ENCODE peak calls at places on chromosomes 1 and 21, in seven cellular contexts. N is H1, Q is AG04450, C is pancreas, P is K562, Z is HFFc6, D is AG04449. G is an unnamed sample.
A peak's percentile ranks its signal among the peaks of the same experiment; 100 is the strongest.

GRCh38 chr1:199029401-199029800 is 390.6 kb downstream of the PTPRC start:
- DNase-seq in C (no peak), D (no peak), P (no peak), Q (peak; percentile 23), N (no peak), Z (peak; percentile 50), G (no peak)

GRCh38 chr1:156748670-156749428 is 2.6 kb downstream of the HDGF start:
- DNase-seq in N (no peak), C (peak; percentile 67), D (no peak), Q (no peak), P (no peak), Z (no peak), G (peak; percentile 16)

GRCh38 chr21:45294509-45295291 is 7.0 kb upstream of the POFUT2 start:
- DNase-seq in Z (peak; percentile 98), P (no peak), Q (peak; percentile 98), N (no peak), D (peak; percentile 97), C (no peak), G (no peak)

GRCh38 chr1:159000627-159001026 is 9.1 kb upstream of the IFI16 start:
- DNase-seq in Q (peak; percentile 85), D (peak; percentile 59), Z (peak; percentile 89), N (no peak), P (no peak), C (no peak), G (no peak)

GRCh38 chr1:153030895-153031294 is at the start of gene SPRR1B:
- DNase-seq in Q (no peak), N (no peak), D (no peak), P (no peak), C (no peak), Z (no peak), G (no peak)

GRCh38 chr21:31545036-31545435 is 114.5 kb upstream of the SOD1 start:
- DNase-seq in D (no peak), P (no peak), C (no peak), Z (no peak), Q (no peak), N (no peak), G (no peak)

GRCh38 chr1:9561429-9561828 is 22.2 kb downstream of the SLC25A33 start:
- DNase-seq in N (no peak), D (peak; percentile 63), Z (peak; percentile 88), P (peak; percentile 48), C (no peak), Q (peak; percentile 64), G (no peak)

GRCh38 chr21:33033094-33033951 is 7.6 kb downstream of the OLIG2 start:
- DNase-seq in C (no peak), D (no peak), Q (no peak), N (no peak), P (no peak), Z (no peak), G (no peak)

GRCh38 chr1:78673120-78673519 is 23.5 kb downstream of the IFI44 start:
- DNase-seq in Z (no peak), N (peak; percentile 9), D (no peak), C (no peak), P (no peak), Q (no peak), G (no peak)

GRCh38 chr1:198283222-198283621 is 126.4 kb downstream of the NEK7 start:
- DNase-seq in Z (no peak), C (no peak), P (no peak), Q (no peak), D (no peak), N (no peak), G (no peak)

GRCh38 chr1:225919906-225920305 is 4.1 kb downstream of the PYCR2 start:
- DNase-seq in C (peak; percentile 92), Q (peak; percentile 42), D (peak; percentile 33), Z (peak; percentile 76), N (no peak), P (no peak), G (no peak)

GRCh38 chr1:30043256-30043655 is 680.1 kb downstream of the MATN1 start:
- DNase-seq in N (no peak), C (no peak), Z (no peak), D (no peak), Q (no peak), P (no peak), G (no peak)

GRCh38 chr1:91844862-91845528 is 41.0 kb downstream of the TGFBR3 start:
- DNase-seq in P (no peak), D (peak; percentile 95), C (no peak), Q (peak; percentile 77), Z (peak; percentile 98), N (no peak), G (no peak)

GRCh38 chr1:36448530-36449051 is 1.7 kb downstream of the OSCP1 start:
- DNase-seq in D (no peak), Z (no peak), P (peak; percentile 76), C (no peak), N (no peak), Q (no peak), G (no peak)

GRCh38 chr1:231376875-231377549 is 38.9 kb downstream of the SPRTN start:
- DNase-seq in C (no peak), D (no peak), Q (no peak), P (no peak), N (no peak), Z (no peak), G (no peak)

GRCh38 chr1:109444376-109444775 is 18.1 kb upstream of the PSMA5 start:
- DNase-seq in D (no peak), N (no peak), P (peak; percentile 40), Z (no peak), Q (no peak), C (no peak), G (no peak)

GRCh38 chr21:33369586-33369985 is 33.6 kb upstream of the IFNGR2 start:
- DNase-seq in Q (no peak), P (no peak), N (no peak), Z (no peak), D (no peak), C (no peak), G (no peak)

GRCh38 chr1:200409203-200409760 is 554 bp downstream of the ZNF281 start:
- DNase-seq in Q (no peak), D (no peak), Z (no peak), P (peak; percentile 67), N (no peak), C (peak; percentile 80), G (no peak)

GRCh38 chr1:2554621-2555387 is 1.4 kb upstream of the TNFRSF14 start:
- DNase-seq in Q (no peak), C (peak; percentile 68), P (peak; percentile 57), Z (no peak), N (no peak), D (no peak), G (no peak)

GRCh38 chr1:25727026-25727818 is 72.8 kb upstream of the SELENON start:
- DNase-seq in P (no peak), N (no peak), D (no peak), Q (no peak), Z (no peak), C (no peak), G (no peak)

GRCh38 chr1:25725482-25725881 is 74.5 kb upstream of the SELENON start:
- DNase-seq in D (no peak), N (no peak), P (no peak), C (no peak), Q (no peak), Z (no peak), G (no peak)

GRCh38 chr1:25724986-25725385 is 75.0 kb upstream of the SELENON start:
- DNase-seq in D (no peak), Q (no peak), N (no peak), Z (no peak), P (no peak), C (no peak), G (no peak)

GRCh38 chr1:25723250-25723880 is 76.6 kb upstream of the SELENON start:
- DNase-seq in N (no peak), C (no peak), D (no peak), P (no peak), Z (no peak), Q (no peak), G (no peak)

GRCh38 chr1:25724201-25724600 is 75.8 kb upstream of the SELENON start:
- DNase-seq in N (no peak), Q (no peak), P (no peak), D (no peak), C (no peak), Z (no peak), G (no peak)
- TF ChIP-seq CTCF in N (no peak), Q (no peak), P (no peak), D (no peak), C (no peak), Z (no peak), G (no peak)

GRCh38 chr1:235313931-235314678 is 13.9 kb downstream of the ARID4B start:
- DNase-seq in C (no peak), Q (no peak), P (no peak), Z (no peak), D (no peak), N (no peak), G (no peak)
- TF ChIP-seq CTCF in C (no peak), Q (no peak), P (no peak), Z (no peak), D (no peak), N (no peak), G (no peak)

DNA sequence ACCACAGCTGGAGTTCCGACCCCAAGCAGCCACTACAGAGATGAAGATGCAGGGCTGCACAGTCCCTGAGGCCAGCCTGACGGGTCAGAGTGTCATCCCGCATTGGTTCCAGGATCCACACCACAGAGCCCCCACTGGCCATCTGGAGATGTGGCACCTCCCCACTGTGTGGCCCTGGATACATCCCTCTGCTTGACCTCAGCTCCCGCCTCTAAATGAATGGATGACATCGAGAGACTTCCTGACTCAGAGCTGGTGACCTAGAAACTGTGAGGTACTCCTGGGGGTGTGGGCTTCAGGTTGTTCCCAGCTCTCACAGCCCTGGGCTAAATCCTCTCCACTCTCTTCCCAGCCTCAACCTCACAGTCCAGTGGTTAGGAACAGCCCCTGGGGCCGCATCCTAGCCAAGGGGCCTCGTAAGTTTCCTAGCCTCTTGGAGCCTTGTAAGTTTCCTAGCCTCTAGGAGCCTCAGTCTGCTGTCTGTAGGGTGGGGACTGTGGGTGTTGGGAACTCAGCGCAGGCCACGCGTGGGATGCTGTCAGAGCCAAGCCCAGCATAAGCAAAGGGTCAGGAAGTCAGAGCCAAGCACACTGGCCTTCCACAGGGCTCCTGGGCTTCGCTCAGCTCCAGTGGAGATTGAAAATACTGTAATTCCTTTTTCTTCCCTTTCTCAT is 87.5 kb upstream of the RUNX3 start:
- DNase-seq in Z (peak; percentile 17), C (no peak), N (no peak), D (peak; percentile 16), Q (no peak), P (peak; percentile 37), G (no peak)
- TF ChIP-seq CTCF in Z (peak; percentile 41), C (no peak), N (peak; percentile 13), D (no peak), Q (no peak), P (peak; percentile 34), G (no peak)

GRCh38 chr1:14910947-14911721 is 242.4 kb upstream of the TMEM51 start:
- DNase-seq in D (no peak), N (no peak), Q (no peak), Z (no peak), C (peak; percentile 25), P (no peak), G (no peak)

GRCh38 chr1:14912831-14913230 is 240.7 kb upstream of the TMEM51 start:
- DNase-seq in C (no peak), Q (no peak), P (no peak), D (no peak), N (no peak), Z (no peak), G (no peak)

GRCh38 chr1:14915356-14916054 is 238.0 kb upstream of the TMEM51 start:
- DNase-seq in P (peak; percentile 89), N (no peak), Q (no peak), Z (no peak), C (peak; percentile 61), D (no peak), G (no peak)

GRCh38 chr1:14914351-14914988 is 239.1 kb upstream of the TMEM51 start:
- DNase-seq in D (no peak), C (peak; percentile 6), Q (no peak), Z (no peak), N (no peak), P (no peak), G (no peak)

GRCh38 chr1:14913475-14914155 is 239.9 kb upstream of the TMEM51 start:
- DNase-seq in P (no peak), C (peak; percentile 35), N (no peak), D (no peak), Z (no peak), Q (no peak), G (no peak)
- TF ChIP-seq CTCF in P (no peak), C (no peak), N (no peak), D (no peak), Z (no peak), Q (no peak), G (no peak)

G was measured in D721Med.